ENCODE peak calls at places on chromosomes 11 and 22, in seven cellular contexts. I, J, F, X, Y, K and H are unnamed samples.

GRCh38 chr11:86644291-86644690 is 28.1 kb downstream of the ME3 start:
- DNase-seq in I (no peak), J (peak; percentile 65), F (no peak), X (no peak), Y (no peak), K (no peak), H (no peak)

GRCh38 chr11:128226106-128226716 is 361.1 kb downstream of the ETS1 start:
- DNase-seq in I (no peak), J (no peak), F (no peak), X (no peak), Y (no peak), K (no peak), H (no peak)

GRCh38 chr22:40224702-40225101 is 47.0 kb downstream of the TNRC6B start:
- DNase-seq in I (no peak), J (no peak), F (no peak), X (no peak), Y (no peak), K (no peak), H (no peak)

GRCh38 chr11:57791321-57792059 is 29.9 kb downstream of the CTNND1 start:
- DNase-seq in I (no peak), J (no peak), F (no peak), X (no peak), Y (no peak), K (no peak), H (no peak)

GRCh38 chr22:43007519-43008102 is 7.3 kb downstream of the PACSIN2 start:
- DNase-seq in I (no peak), J (peak; percentile 74), F (no peak), X (no peak), Y (no peak), K (no peak), H (no peak)

GRCh38 chr11:109140426-109140825 is 281.6 kb upstream of the C11orf87 start:
- DNase-seq in I (no peak), J (no peak), F (no peak), X (no peak), Y (no peak), K (no peak), H (no peak)

GRCh38 chr22:46414704-46415103 is 79.2 kb downstream of the TRMU start:
- DNase-seq in I (no peak), J (no peak), F (no peak), X (no peak), Y (no peak), K (no peak), H (no peak)

GRCh38 chr11:1734571-1735081 is 15.8 kb downstream of the IFITM10 start:
- DNase-seq in I (no peak), J (no peak), F (no peak), X (no peak), Y (no peak), K (no peak), H (no peak)

GRCh38 chr22:50700387-50701075 is 27.9 kb downstream of the SHANK3 start:
- DNase-seq in I (no peak), J (no peak), F (no peak), X (no peak), Y (no peak), K (no peak), H (no peak)

GRCh38 chr11:32821917-32822560 is 7.7 kb upstream of the PRRG4 start:
- DNase-seq in I (no peak), J (no peak), F (no peak), X (no peak), Y (no peak), K (no peak), H (no peak)

GRCh38 chr22:22138915-22139314 is 105.7 kb upstream of the VPREB1 start:
- DNase-seq in I (no peak), J (no peak), F (no peak), X (no peak), Y (no peak), K (no peak), H (no peak)